ENCODE peak calls at places on chromosomes 13 and 19, in five cellular contexts. B is fibroblast of lung; A is activated naive CD8-positive, alpha-beta T cell treated with anti-CD3 and anti-CD28 coated beads, Interleukin-2, amount 50 U/mL, for 24 hours; W is activated T-helper 1 cell treated with anti-CD3 and anti-CD28 coated beads, Interleukin-12 subunit alpha, Interleukin-12 subunit beta, Interleukin-2, Interleukin-4 antibody, amounts not matched to agents 30 ng/mL and 10 ng/mL and 1 ng/mL, durations not matched to agents 14 hours and 24 hours and 36 hours; R is Right ventricle myocardium superior. E is an unnamed sample.

GRCh38 chr19:32599258-32599657 is 18.3 kb downstream of the PDCD5 start:
- DNase-seq in B (no peak), A (no peak), W (no peak), R (no peak), E (no peak)

GRCh38 chr19:6484831-6485230 is 3.2 kb upstream of the DENND1C start:
- DNase-seq in B (no peak), A (no peak), W (no peak), R (no peak), E (no peak)

GRCh38 chr13:46146898-46147297 is 35.1 kb downstream of the LCP1 start:
- DNase-seq in B (peak), A (no peak), W (no peak), R (no peak), E (peak)

GRCh38 chr13:98992355-98992754 is 14.5 kb upstream of the DOCK9 start:
- DNase-seq in B (no peak), A (no peak), W (no peak), R (no peak), E (no peak)

GRCh38 chr13:35675651-35676050 is 199.2 kb upstream of the MAB21L1 start:
- DNase-seq in B (no peak), A (no peak), W (no peak), R (no peak), E (no peak)

GRCh38 chr19:2356036-2356646 is 3.9 kb upstream of the TMPRSS9 start:
- DNase-seq in B (no peak), A (no peak), W (no peak), R (no peak), E (no peak)

GRCh38 chr13:77745784-77746183 is 48.3 kb downstream of the SLAIN1 start:
- DNase-seq in B (no peak), A (no peak), W (no peak), R (no peak), E (no peak)

GRCh38 chr19:7489609-7490044 is 792 bp upstream of the PEX11G start:
- DNase-seq in B (no peak), A (no peak), W (no peak), R (no peak), E (no peak)

GRCh38 chr19:23554548-23554947 is 132.5 kb downstream of the ZNF675 start:
- DNase-seq in B (no peak), A (no peak), W (no peak), R (no peak), E (no peak)

GRCh38 chr13:109154146-109154545 is 524.7 kb downstream of the MYO16 start:
- DNase-seq in B (peak), A (no peak), W (no peak), R (no peak), E (no peak)

GRCh38 chr19:55684946-55685681 is 10.1 kb downstream of the EPN1 start:
- DNase-seq in B (no peak), A (no peak), W (no peak), R (no peak), E (no peak)

GRCh38 chr19:38898788-38899446 is 501 bp downstream of the SIRT2 start:
- DNase-seq in B (peak), A (no peak), W (no peak), R (peak), E (no peak)

GRCh38 chr13:59112375-59112774 is 1051.4 kb downstream of the DIAPH3 start:
- DNase-seq in B (peak), A (no peak), W (no peak), R (no peak), E (peak)

GRCh38 chr13:110298566-110299321 is 8.2 kb downstream of the COL4A1 start:
- DNase-seq in B (peak), A (peak), W (peak), R (peak), E (no peak)

GRCh38 chr19:6241680-6242079 is 38.1 kb downstream of the MLLT1 start:
- DNase-seq in B (no peak), A (no peak), W (no peak), R (peak), E (peak)

GRCh38 chr13:33260168-33261098 is 25.1 kb downstream of the STARD13 start:
- DNase-seq in B (peak), A (no peak), W (no peak), R (no peak), E (no peak)

GRCh38 chr19:33348301-33349010 is 25.1 kb upstream of the CEBPG start:
- DNase-seq in B (no peak), A (no peak), W (no peak), R (no peak), E (no peak)

GRCh38 chr19:22354665-22355064 is 67.5 kb downstream of the ZNF98 start:
- DNase-seq in B (no peak), A (no peak), W (no peak), R (no peak), E (no peak)

GRCh38 chr13:107715496-107715895 is 499.8 kb downstream of the LIG4 start:
- DNase-seq in B (no peak), A (no peak), W (no peak), R (no peak), E (no peak)

GRCh38 chr19:7676854-7677253 is at the start of gene MCEMP1:
- DNase-seq in B (no peak), A (no peak), W (no peak), R (peak), E (no peak)

GRCh38 chr13:51825165-51825592 is 19.8 kb downstream of the TMEM272 start:
- DNase-seq in B (no peak), A (no peak), W (no peak), R (no peak), E (no peak)

GRCh38 chr13:97125051-97125809 is 96.9 kb upstream of the MBNL2 start:
- DNase-seq in B (peak), A (peak), W (no peak), R (no peak), E (peak)

GRCh38 chr13:25965596-25965995 is 86.2 kb downstream of the SHISA2 start:
- DNase-seq in B (no peak), A (no peak), W (no peak), R (no peak), E (no peak)

GRCh38 chr13:24040835-24041234 is 119.7 kb upstream of the SPATA13 start:
- DNase-seq in B (no peak), A (no peak), W (no peak), R (no peak), E (no peak)

GRCh38 chr13:114142137-114142550 is 9.7 kb upstream of the RASA3 start:
- DNase-seq in B (no peak), A (no peak), W (no peak), R (peak), E (no peak)

E was measured in hippocampal formation.